ENCODE peak calls at places on chromosomes 1 and 21, in eight cellular contexts. R is neural crest cell, X is transverse colon, D is GM10248, J is stomach, F is HFFc6, U is astrocyte of the cerebellum, K is tibial artery. Q is an unnamed sample.

GRCh38 chr1:31531177-31532000 is 44.9 kb upstream of the TINAGL1 start:
- DNase-seq in U (no peak), F (peak), J (no peak), D (no peak), K (no peak), R (no peak), X (no peak), Q (no peak)

GRCh38 chr1:78475888-78476610 is 14.7 kb upstream of the PTGFR start:
- DNase-seq in F (no peak), R (no peak), J (no peak), U (no peak), X (no peak), D (no peak), K (no peak), Q (no peak)

GRCh38 chr1:205284420-205285144 is 37.0 kb downstream of the NUAK2 start:
- DNase-seq in X (peak), J (peak), U (peak), D (peak), R (peak), K (peak), F (peak), Q (peak)

GRCh38 chr21:42113926-42114409 is 42.9 kb downstream of the UMODL1 start:
- DNase-seq in K (peak), U (no peak), D (no peak), J (no peak), F (peak), X (no peak), R (no peak), Q (no peak)

GRCh38 chr1:233373226-233373625 is 45.7 kb downstream of the MAP3K21 start:
- DNase-seq in F (no peak), D (no peak), K (no peak), X (no peak), U (no peak), J (no peak), R (no peak), Q (no peak)

GRCh38 chr1:77120950-77121349 is 98.3 kb downstream of the PIGK start:
- DNase-seq in D (no peak), X (no peak), J (no peak), R (no peak), F (no peak), K (no peak), U (no peak), Q (no peak)

GRCh38 chr1:53848025-53848424 is 9.9 kb upstream of the NDC1 start:
- DNase-seq in K (no peak), D (no peak), X (no peak), J (no peak), U (no peak), F (no peak), R (no peak), Q (no peak)

GRCh38 chr1:201925301-201925567 is 21.1 kb downstream of the LMOD1 start:
- DNase-seq in K (no peak), R (no peak), D (no peak), U (no peak), J (no peak), X (no peak), F (no peak), Q (no peak)

GRCh38 chr1:30743584-30744059 is 14.0 kb downstream of the LAPTM5 start:
- DNase-seq in K (no peak), R (no peak), J (no peak), D (peak), U (no peak), F (no peak), X (no peak), Q (peak)

GRCh38 chr1:56872597-56872996 is 18.0 kb downstream of the C8A start:
- DNase-seq in J (no peak), K (no peak), R (no peak), X (no peak), D (no peak), F (peak), U (no peak), Q (no peak)

GRCh38 chr1:24503003-24503751 is 541 bp downstream of the RCAN3 start:
- DNase-seq in U (no peak), D (no peak), K (no peak), X (peak), R (no peak), J (no peak), F (no peak), Q (no peak)

GRCh38 chr1:8142955-8143629 is 117.0 kb upstream of the ERRFI1 start:
- DNase-seq in J (no peak), U (peak), K (no peak), D (no peak), X (no peak), F (no peak), R (no peak), Q (no peak)

GRCh38 chr1:176843352-176844297 is 320.9 kb downstream of the ASTN1 start:
- DNase-seq in J (no peak), D (no peak), U (peak), F (peak), K (peak), X (no peak), R (peak), Q (no peak)

GRCh38 chr1:163290025-163290610 is 31.6 kb upstream of the NUF2 start:
- DNase-seq in K (no peak), D (no peak), U (no peak), F (no peak), R (no peak), X (no peak), J (no peak), Q (no peak)

GRCh38 chr1:83026745-83027144 is 972.2 kb downstream of the TTLL7 start:
- DNase-seq in D (no peak), X (no peak), F (no peak), R (no peak), K (no peak), U (no peak), J (no peak), Q (no peak)

GRCh38 chr1:226942392-226942791 is 2.3 kb downstream of the COQ8A start:
- DNase-seq in F (no peak), X (no peak), K (no peak), U (no peak), D (no peak), J (no peak), R (no peak), Q (no peak)

GRCh38 chr1:19229828-19230325 is 19.8 kb upstream of the UBR4 start:
- DNase-seq in R (no peak), X (no peak), J (no peak), U (no peak), K (no peak), F (no peak), D (no peak), Q (no peak)

GRCh38 chr1:166129006-166129405 is 37.8 kb downstream of the FAM78B start:
- DNase-seq in J (no peak), X (no peak), R (no peak), F (no peak), D (no peak), K (no peak), U (no peak), Q (no peak)

GRCh38 chr1:184425449-184426277 is 38.8 kb downstream of the C1orf21 start:
- DNase-seq in J (peak), U (no peak), D (no peak), F (no peak), X (peak), R (no peak), K (no peak), Q (no peak)

GRCh38 chr1:184426278-184426674 is 39.4 kb downstream of the C1orf21 start:
- DNase-seq in X (no peak), U (no peak), R (no peak), K (no peak), F (no peak), J (no peak), D (no peak), Q (no peak)

GRCh38 chr1:184429342-184429741 is 42.5 kb downstream of the C1orf21 start:
- DNase-seq in D (no peak), X (no peak), K (no peak), R (no peak), F (no peak), J (no peak), U (no peak), Q (no peak)

GRCh38 chr1:184427722-184428121 is 40.9 kb downstream of the C1orf21 start:
- DNase-seq in U (no peak), R (no peak), X (no peak), J (no peak), F (no peak), K (no peak), D (no peak), Q (no peak)

DNA sequence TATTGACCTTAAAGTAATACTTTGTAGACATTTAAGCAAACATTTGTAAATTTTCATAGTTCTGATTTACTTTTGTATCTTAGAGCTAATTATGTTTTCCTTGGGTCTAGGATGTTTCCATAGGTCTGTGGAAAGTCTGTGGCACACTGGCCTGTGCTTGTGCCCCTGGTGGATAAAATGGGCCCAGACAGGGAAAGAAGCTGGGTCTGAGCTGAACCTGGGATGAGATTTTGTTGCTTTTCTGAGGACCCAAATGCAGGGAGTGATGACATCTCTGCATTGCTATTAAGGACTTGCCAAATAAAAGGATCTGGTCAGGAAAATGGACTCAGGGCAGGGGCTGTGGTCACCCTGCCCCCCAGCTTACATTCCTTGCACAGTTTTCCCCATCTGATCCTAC is 41.8 kb downstream of the C1orf21 start:
- DNase-seq in F (no peak), J (no peak), R (no peak), X (no peak), U (no peak), D (no peak), K (no peak), Q (no peak)
- TF ChIP-seq CTCF in F (no peak), J (no peak), R (peak), X (no peak), U (no peak), D (no peak), K (no peak), Q (no peak)

GRCh38 chr1:14926214-14926613 is 227.3 kb upstream of the TMEM51 start:
- DNase-seq in D (no peak), U (no peak), R (no peak), K (no peak), X (no peak), J (no peak), F (peak), Q (no peak)

GRCh38 chr1:14926818-14927555 is 226.6 kb upstream of the TMEM51 start:
- DNase-seq in X (no peak), J (no peak), K (no peak), D (no peak), F (no peak), U (no peak), R (no peak), Q (no peak)

GRCh38 chr1:14924455-14925325 is 228.9 kb upstream of the TMEM51 start:
- DNase-seq in J (peak), D (peak), R (peak), X (peak), K (no peak), U (no peak), F (peak), Q (no peak)

GRCh38 chr1:14924012-14924452 is 229.5 kb upstream of the TMEM51 start:
- DNase-seq in D (peak), U (peak), J (peak), R (peak), K (peak), F (peak), X (peak), Q (peak)

DNA sequence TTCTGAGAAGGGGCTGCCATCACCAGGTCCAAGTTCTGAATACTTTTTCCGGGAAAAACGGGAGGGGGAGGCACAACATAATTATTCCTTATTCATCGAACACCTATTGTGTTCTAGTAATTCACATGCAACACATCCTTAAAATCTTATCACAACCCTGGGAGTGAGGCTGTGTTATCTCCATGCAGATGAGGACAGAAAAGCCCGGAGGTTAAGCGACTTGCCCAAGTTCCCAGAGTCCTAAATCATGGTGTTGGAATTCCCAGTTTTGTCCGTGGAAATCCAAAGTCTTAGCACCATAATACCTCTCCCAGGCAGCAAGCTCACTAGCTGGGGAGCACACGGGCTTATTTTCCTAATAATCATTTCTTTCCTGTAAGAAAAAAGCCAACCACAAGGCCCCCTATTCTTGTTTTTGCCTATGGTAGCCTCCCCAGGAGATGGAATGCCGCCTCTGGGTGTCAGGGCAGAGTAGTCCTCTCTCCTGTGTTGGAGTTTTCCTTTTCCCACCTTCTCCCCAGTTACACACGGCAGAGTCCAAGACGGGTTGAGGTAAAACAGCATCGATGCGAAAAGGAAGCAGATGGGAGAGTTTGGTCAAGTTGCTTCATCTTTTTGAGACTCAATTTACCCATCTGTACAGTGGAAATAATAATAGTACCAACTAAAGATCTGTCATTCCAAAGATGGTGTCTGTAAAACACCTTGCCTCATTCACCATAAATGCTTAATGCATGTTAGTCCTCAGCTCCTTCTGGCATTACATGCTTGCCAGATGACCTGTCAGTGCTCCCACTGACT is 228.0 kb upstream of the TMEM51 start:
- DNase-seq in J (no peak), K (no peak), D (no peak), X (no peak), R (no peak), U (no peak), F (no peak), Q (no peak)
- TF ChIP-seq CTCF in J (no peak), K (no peak), D (no peak), X (no peak), R (no peak), U (peak), F (no peak), Q (no peak)

DNA sequence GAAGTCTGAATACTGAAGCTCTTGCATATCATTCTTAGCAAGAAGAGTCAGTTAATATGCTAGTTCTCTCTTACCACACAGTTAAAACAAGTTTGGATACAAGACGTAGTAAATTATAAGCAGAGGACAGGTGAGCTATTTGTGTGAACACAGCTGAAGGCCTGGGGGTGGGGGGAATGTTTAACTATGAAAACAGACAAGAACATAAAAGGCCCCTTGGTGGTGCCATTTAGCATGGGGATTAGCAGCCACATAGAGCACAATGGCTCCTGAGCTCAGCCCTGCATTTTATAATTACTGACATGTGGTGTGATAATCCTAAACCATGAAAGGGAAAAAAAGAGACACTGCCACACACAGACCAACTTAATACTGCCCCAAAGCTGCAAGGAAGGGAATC is 94.8 kb downstream of the TGFBR3 start:
- DNase-seq in D (no peak), U (no peak), J (no peak), F (no peak), K (no peak), X (no peak), R (no peak), Q (no peak)
- TF ChIP-seq CTCF in D (no peak), U (no peak), J (no peak), F (no peak), K (no peak), X (no peak), R (no peak), Q (no peak)

GRCh38 chr1:179879797-179880196 is 2.2 kb upstream of the TOR1AIP2 start:
- DNase-seq in K (no peak), R (no peak), D (no peak), J (no peak), X (no peak), U (no peak), F (no peak), Q (no peak)

GRCh38 chr1:179883739-179884138 is 1.7 kb downstream of the TOR1AIP1 start:
- DNase-seq in J (no peak), R (no peak), U (no peak), K (no peak), D (peak), X (no peak), F (no peak), Q (peak)

GRCh38 chr1:179882253-179883039 is at the start of gene TOR1AIP1:
- DNase-seq in D (peak), X (peak), U (peak), F (peak), K (peak), J (peak), R (peak), Q (peak)

GRCh38 chr1:179881642-179882252 is 338 bp upstream of the TOR1AIP1 start:
- DNase-seq in D (no peak), F (peak), J (peak), K (peak), X (peak), U (peak), R (no peak), Q (no peak)

GRCh38 chr1:179883040-179883501 is 986 bp downstream of the TOR1AIP1 start:
- DNase-seq in D (peak), X (peak), R (no peak), K (no peak), F (no peak), U (no peak), J (peak), Q (no peak)
- TF ChIP-seq CTCF in D (no peak), X (no peak), R (no peak), K (no peak), F (no peak), U (no peak), J (no peak), Q (no peak)

GRCh38 chr1:35452086-35452485 is 105.1 kb downstream of the KIAA0319L start:
- DNase-seq in U (no peak), F (peak), X (peak), R (no peak), K (peak), D (no peak), J (peak), Q (no peak)
- TF ChIP-seq CTCF in U (no peak), F (peak), X (no peak), R (no peak), K (no peak), D (no peak), J (no peak), Q (no peak)

DNA sequence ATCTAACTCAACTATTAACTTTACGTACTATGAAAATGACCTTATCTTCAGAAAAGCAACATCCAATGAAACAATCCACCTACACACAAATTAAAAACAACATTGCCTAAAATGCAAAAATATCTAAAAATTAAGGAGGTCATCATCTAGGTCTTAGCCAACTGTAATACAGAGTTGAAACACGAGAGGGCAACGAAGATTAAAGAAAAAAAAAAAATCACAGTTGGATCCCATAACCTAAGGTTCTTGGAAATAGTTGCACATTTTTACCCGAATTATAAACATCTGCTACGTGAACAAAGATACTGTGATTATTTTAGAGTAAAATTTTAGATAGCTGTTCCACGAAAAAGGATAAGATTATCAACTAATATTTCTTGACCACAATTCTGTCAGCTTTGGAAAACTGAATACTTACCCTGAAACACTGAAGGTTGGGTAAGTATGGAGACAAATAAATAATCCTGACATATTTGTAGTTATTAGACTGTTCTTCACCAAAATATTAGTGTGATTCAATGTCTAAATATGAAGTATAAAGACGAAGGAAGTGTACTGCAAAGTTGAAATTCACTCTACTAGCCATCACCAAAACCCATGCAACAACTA is 88.0 kb upstream of the AK4 start:
- DNase-seq in D (no peak), U (no peak), X (no peak), R (no peak), F (peak), J (no peak), K (no peak), Q (no peak)
- TF ChIP-seq CTCF in D (peak), U (peak), X (peak), R (peak), F (peak), J (peak), K (peak), Q (peak)

DNA sequence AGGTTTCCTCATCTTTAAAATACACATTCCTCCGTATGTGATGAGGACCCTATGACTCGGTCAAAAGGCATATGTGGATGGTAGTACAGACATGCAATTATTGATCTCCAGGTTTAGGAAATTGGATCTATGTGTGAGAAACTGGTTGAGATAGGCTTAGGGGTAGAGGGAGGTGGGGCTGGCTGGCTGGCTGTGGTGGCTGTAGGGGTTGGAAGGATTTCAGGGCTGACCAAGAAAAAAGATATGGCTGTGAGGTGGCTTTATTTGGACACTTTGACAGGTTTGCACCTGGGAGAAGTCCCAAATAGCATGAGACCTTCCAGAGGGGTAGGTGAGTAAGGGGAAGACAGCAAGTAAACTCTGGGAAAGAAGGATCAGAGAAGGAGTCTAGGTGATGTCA is 39.6 kb upstream of the ADAM30 start:
- DNase-seq in K (no peak), X (no peak), J (no peak), D (no peak), R (no peak), U (no peak), F (no peak), Q (no peak)
- TF ChIP-seq CTCF in K (no peak), X (no peak), J (no peak), D (no peak), R (no peak), U (no peak), F (no peak), Q (no peak)

DNA sequence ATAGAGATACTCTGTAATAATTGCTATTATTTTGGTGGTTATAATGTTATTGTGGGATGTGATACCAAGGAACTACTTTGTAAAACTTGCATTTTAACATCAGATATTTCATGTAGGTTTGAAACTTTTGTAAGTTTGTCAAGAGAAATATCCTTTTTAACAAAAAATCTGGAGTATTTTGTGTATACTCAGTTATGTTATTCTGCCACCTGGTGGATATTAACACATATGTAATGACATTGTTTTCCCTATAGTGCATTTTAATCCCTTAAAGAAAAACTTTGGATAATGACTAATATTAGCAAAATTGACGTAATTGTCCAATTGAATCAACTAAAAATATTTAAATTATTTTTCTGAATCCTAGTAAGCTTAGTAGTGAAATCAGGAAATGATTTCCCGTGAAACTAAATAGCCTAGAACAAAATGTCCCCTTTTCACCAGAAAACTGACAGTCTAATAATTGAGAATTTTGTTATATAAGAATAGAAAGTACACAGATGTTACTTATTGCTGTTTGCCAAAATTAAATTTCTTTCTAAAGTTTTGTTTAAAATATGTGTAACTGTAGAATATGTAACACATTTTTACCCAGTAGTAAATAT is 39.6 kb downstream of the KCTD3 start:
- DNase-seq in F (peak), D (no peak), K (no peak), U (no peak), R (no peak), X (no peak), J (no peak), Q (no peak)
- TF ChIP-seq CTCF in F (peak), D (no peak), K (peak), U (no peak), R (peak), X (peak), J (no peak), Q (no peak)

Q was measured in natural killer cell.